ENCODE peak calls at places on chromosome 3, in four cellular contexts. N is K562, Z is HepG2, P is GM12878. B is an unnamed sample.

GRCh38 chr3:156509209-156510174 is 45.4 kb downstream of the SSR3 start:
- DNase-seq in N (peak), Z (peak), P (no peak), B (peak)

GRCh38 chr3:131526801-131527347 is 24.1 kb upstream of the MRPL3 start:
- DNase-seq in N (peak), Z (peak), P (no peak), B (peak)

GRCh38 chr3:13600950-13601691 is 52.2 kb downstream of the FBLN2 start:
- DNase-seq in N (no peak), Z (no peak), P (no peak), B (no peak)

GRCh38 chr3:174016186-174016585 is 618.6 kb downstream of the NLGN1 start:
- DNase-seq in N (no peak), Z (no peak), P (no peak), B (peak)

GRCh38 chr3:44648564-44649229 is at the start of gene ZNF35:
- DNase-seq in N (peak), Z (no peak), P (peak), B (peak)

GRCh38 chr3:108755686-108756085 is 1.5 kb downstream of the RETNLB start:
- DNase-seq in N (no peak), Z (no peak), P (no peak), B (no peak)

GRCh38 chr3:108862865-108863798 is 40.5 kb downstream of the TRAT1 start:
- DNase-seq in N (no peak), Z (no peak), P (no peak), B (peak)

GRCh38 chr3:107604057-107604802 is 81.5 kb downstream of the BBX start:
- DNase-seq in N (no peak), Z (no peak), P (no peak), B (no peak)

GRCh38 chr3:72050048-72050632 is 265.2 kb upstream of the PROK2 start:
- DNase-seq in N (no peak), Z (no peak), P (no peak), B (no peak)

GRCh38 chr3:42264399-42265058 is 1.5 kb downstream of the CCK start:
- DNase-seq in N (peak), Z (no peak), P (no peak), B (no peak)
- TF ChIP-seq MYC in N (no peak), Z (no peak), P (no peak), B (no peak)

GRCh38 chr3:31164398-31164797 is 269.9 kb upstream of the GADL1 start:
- DNase-seq in N (no peak), Z (no peak), P (no peak), B (no peak)

GRCh38 chr3:31170932-31171670 is 276.6 kb upstream of the GADL1 start:
- DNase-seq in N (no peak), Z (no peak), P (no peak), B (peak)

GRCh38 chr3:31166249-31166885 is 271.9 kb upstream of the GADL1 start:
- DNase-seq in N (no peak), Z (no peak), P (no peak), B (peak)

GRCh38 chr3:31165399-31165860 is 271.0 kb upstream of the GADL1 start:
- DNase-seq in N (no peak), Z (no peak), P (no peak), B (peak)

DNA sequence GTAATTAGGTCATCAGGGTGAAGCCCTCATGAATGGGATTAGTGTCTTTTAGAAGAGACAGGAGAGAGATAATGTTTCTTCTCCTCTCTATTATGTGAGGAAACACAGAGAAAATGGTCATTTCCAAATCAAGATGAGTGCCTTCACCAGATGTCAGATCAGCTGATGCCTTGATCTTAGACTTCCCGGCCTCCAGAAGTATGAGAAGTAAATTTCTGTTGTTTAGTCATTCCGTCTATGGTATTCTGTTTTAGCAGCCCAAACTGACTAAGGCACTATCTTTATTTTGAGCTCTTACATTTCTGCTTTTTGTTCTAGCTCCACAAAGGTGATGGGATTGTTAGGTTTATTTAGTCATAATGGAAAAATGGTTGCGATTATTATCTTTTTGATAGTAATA is 273.2 kb upstream of the GADL1 start:
- DNase-seq in N (no peak), Z (no peak), P (no peak), B (no peak)
- TF ChIP-seq EZH2 in N (no peak), Z (no peak), P (no peak), B (no peak)

GRCh38 chr3:186320862-186321568 is 41.0 kb downstream of the DGKG start:
- DNase-seq in N (no peak), Z (no peak), P (no peak), B (no peak)
- TF ChIP-seq MYC in N (no peak), Z (no peak), P (no peak), B (no peak)

DNA sequence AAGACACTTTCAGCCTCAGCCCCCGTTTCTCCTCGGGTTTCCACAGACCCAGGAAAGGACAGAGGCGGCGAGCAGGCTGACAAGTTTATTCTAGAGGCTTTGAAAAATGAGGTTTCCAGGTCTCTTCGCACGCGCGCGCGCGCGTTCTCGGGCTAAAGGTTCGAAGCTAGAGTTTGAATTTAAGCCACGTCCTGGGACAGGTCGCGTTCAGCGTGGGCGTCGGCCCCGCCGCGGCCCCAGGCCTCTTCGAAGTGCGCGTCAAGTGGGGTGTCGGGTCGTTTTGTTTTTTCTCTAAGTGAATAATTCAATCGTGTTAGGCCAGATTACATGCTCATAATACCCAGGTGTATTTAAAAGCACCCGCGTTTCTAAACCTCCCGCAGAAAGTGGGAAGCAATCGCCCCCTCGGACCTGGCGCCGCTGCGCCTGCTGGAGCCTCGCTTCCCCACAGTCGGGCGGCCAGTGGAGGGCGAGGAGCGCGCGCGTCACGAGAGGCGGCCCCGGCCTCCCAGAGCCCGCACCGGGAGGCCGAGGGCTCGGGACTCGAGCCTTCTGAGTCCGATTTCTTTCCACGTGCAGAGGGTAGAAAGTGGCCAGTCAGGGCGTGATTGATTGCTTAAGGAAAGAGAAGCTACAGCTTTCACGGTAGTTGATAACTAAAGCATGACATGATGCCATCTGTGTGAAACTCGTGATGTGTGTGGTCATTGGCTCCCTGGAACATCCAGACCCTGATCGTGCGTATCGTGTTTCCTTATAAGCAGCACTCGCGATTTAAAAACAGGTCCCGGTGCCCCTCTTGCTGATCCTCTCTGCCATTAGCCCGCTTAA is 15.8 kb upstream of the SOX2 start:
- DNase-seq in N (no peak), Z (no peak), P (no peak), B (peak)
- TF ChIP-seq EZH2 in N (no peak), Z (no peak), P (no peak), B (no peak)

DNA sequence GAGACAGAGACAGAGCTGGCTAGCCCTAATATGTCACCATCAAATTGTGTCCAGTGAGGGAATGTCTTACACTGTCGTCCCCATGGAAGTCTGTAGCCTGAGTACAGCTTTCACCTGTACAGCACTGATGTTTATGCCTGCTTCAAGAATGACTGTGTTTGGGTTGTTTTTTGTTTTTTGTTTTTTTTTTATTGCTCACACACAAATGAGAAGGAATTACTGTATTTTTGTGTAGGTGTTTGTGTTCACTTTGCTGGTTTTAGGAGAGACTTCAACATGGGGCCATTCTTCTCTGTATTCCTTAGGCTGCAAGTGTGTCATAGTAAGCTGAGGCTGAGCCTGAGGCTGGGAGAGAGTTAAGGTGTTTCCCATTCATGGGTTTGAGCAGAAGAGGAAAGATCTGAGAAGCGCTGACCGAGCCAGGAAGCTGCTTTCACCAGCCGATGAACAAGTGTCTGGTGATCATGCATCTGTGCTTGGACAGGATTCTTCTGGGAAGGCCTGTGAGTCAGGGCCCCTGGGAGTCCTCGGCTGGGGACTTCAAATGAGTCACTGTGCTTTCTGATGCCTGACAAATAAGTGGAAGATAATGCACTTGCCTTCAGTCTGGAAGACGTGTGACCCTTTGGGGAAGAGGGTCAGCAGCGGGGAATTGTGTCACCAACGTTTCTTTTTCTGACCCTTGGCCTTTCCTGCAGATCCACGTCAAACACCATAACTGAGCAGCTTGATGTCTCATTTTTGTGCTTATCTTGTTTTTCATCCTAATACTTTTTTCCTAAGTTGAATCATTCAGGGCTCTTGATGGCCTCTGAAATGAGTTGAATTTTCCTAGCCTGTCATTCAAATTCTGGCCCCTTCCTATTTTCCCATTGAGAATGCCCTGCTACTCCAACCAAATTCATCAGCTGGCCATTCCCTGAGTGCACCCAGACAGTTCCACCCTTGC is 36.7 kb upstream of the ZBTB38 start:
- DNase-seq in N (peak), Z (peak), P (peak), B (peak)
- TF ChIP-seq MYC in N (no peak), Z (no peak), P (no peak), B (no peak)

GRCh38 chr3:89180334-89180733 is 72.9 kb downstream of the EPHA3 start:
- DNase-seq in N (no peak), Z (no peak), P (no peak), B (no peak)
- TF ChIP-seq EZH2 in N (no peak), Z (no peak), P (no peak), B (no peak)

DNA sequence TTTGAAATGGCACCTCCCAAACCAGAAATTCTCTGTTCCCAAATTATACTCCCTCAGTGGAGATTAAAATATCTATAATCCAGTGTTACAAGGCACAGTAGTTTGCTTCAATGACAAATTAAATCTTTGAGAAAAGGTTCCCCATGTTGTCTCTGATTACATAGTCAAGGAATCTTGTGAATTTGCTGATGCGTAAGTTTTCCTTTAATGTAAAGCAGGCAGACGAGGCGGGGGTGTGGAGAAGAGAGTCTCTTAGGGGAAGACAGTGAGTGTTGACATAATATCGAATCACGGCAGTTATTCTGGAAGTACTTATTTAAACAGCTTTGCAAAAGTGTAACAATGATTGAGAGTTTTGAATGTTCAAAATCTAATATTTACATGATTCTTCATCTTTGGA is 236.4 kb upstream of the RARB start:
- DNase-seq in N (no peak), Z (no peak), P (no peak), B (no peak)
- TF ChIP-seq MYC in N (no peak), Z (no peak), P (no peak), B (no peak)

GRCh38 chr3:197154-197855 is 742 bp downstream of the CHL1 start:
- DNase-seq in N (no peak), Z (no peak), P (no peak), B (no peak)
- TF ChIP-seq EZH2 in N (no peak), Z (no peak), P (no peak), B (no peak)

B was measured in endothelial cell of umbilical vein.